ENCODE peak calls at places on chromosomes 3 and 15, in six cellular contexts. P is GOT3, I is D341Med, C is Kasumi-1, J is T-helper 17 cell, K is fibroblast of pulmonary artery. N is an unnamed sample.
A peak's percentile ranks its signal among the peaks of the same experiment; 100 is the strongest.

GRCh38 chr15:90619939-90620338 is 90.2 kb downstream of the CRTC3 start:
- DNase-seq in K (no peak), C (peak; percentile 25), P (no peak), I (no peak), J (no peak), N (no peak)

GRCh38 chr3:119257654-119258410 is 17.2 kb upstream of the B4GALT4 start:
- DNase-seq in K (peak; percentile 55), J (no peak), C (peak; percentile 41), P (no peak), I (no peak), N (no peak)

GRCh38 chr3:167605871-167606270 is 47.9 kb downstream of the WDR49 start:
- DNase-seq in P (no peak), C (no peak), I (no peak), J (no peak), K (no peak), N (no peak)

GRCh38 chr3:8319935-8320634 is 181.5 kb upstream of the LMCD1 start:
- DNase-seq in I (no peak), P (no peak), K (peak; percentile 68), C (no peak), J (no peak), N (no peak)

GRCh38 chr3:30747771-30748281 is 141.4 kb downstream of the TGFBR2 start:
- DNase-seq in I (no peak), P (no peak), C (peak; percentile 52), J (no peak), K (peak; percentile 57), N (no peak)

GRCh38 chr3:137121704-137122314 is 164.0 kb downstream of the IL20RB start:
- DNase-seq in I (peak; percentile 68), K (peak; percentile 51), C (peak; percentile 80), J (no peak), P (no peak), N (peak; percentile 60)

GRCh38 chr15:58758141-58758540 is 8.6 kb upstream of the ADAM10 start:
- DNase-seq in I (no peak), K (peak; percentile 56), C (no peak), J (no peak), P (no peak), N (no peak)

GRCh38 chr3:141575879-141576743 is 89.3 kb downstream of the RASA2 start:
- DNase-seq in I (peak; percentile 25), J (no peak), C (peak; percentile 65), P (no peak), K (peak; percentile 58), N (peak; percentile 44)

GRCh38 chr3:98784666-98785600 is 21.8 kb downstream of the ST3GAL6 start:
- DNase-seq in K (peak; percentile 96), I (no peak), P (no peak), J (no peak), C (no peak), N (no peak)

GRCh38 chr3:175270199-175270837 is 411.2 kb downstream of the NAALADL2 start:
- DNase-seq in C (no peak), J (no peak), K (peak; percentile 57), P (no peak), I (no peak), N (no peak)

GRCh38 chr15:41567870-41568269 is 8.9 kb downstream of the TYRO3 start:
- DNase-seq in P (no peak), J (no peak), I (no peak), K (no peak), C (no peak), N (no peak)

GRCh38 chr3:23240386-23240785 is 37.3 kb downstream of the UBE2E2 start:
- DNase-seq in I (no peak), P (no peak), K (no peak), C (no peak), J (no peak), N (peak; percentile 3)

GRCh38 chr15:76973362-76973743 is 21.6 kb upstream of the PSTPIP1 start:
- DNase-seq in K (peak; percentile 72), C (peak; percentile 74), P (no peak), J (peak; percentile 40), I (peak; percentile 63), N (no peak)

GRCh38 chr3:184636774-184637316 is 75.0 kb downstream of the MAGEF1 start:
- DNase-seq in K (peak; percentile 59), C (peak; percentile 36), I (no peak), J (no peak), P (no peak), N (no peak)

N was measured in NCI-H524 treated with DMSO at 0.1 percent for 48 hours.